ENCODE peak calls at places on chromosomes 5 and 9, in eight cellular contexts. One of them, this sample, is unnamed.

GRCh38 chr5:38557309-38557710 is 864 bp upstream of the LIFR start:
- DNase-seq in cardiac fibroblast: no peak
- DNase-seq in foreskin fibroblast: no peak
- DNase-seq in psoas muscle: peak
- DNase-seq in IMR-90: no peak
- DNase-seq in choroid plexus epithelial cell: no peak
- DNase-seq in PC-3: no peak
- DNase-seq in heart right ventricle: peak
- DNase-seq in this sample: no peak

GRCh38 chr5:132677191-132677590 is 3.4 kb downstream of the IL4 start:
- DNase-seq in cardiac fibroblast: peak
- DNase-seq in foreskin fibroblast: peak
- DNase-seq in psoas muscle: peak
- DNase-seq in IMR-90: peak
- DNase-seq in choroid plexus epithelial cell: peak
- DNase-seq in PC-3: peak
- DNase-seq in heart right ventricle: no peak
- DNase-seq in this sample: peak

GRCh38 chr9:14433841-14434511 is 120.0 kb upstream of the NFIB start:
- DNase-seq in cardiac fibroblast: peak
- DNase-seq in foreskin fibroblast: peak
- DNase-seq in psoas muscle: no peak
- DNase-seq in IMR-90: peak
- DNase-seq in choroid plexus epithelial cell: peak
- DNase-seq in PC-3: peak
- DNase-seq in heart right ventricle: peak
- DNase-seq in this sample: peak

GRCh38 chr5:156883316-156883875 is 33.3 kb downstream of the PPP1R2B start:
- DNase-seq in cardiac fibroblast: no peak
- DNase-seq in foreskin fibroblast: no peak
- DNase-seq in psoas muscle: no peak
- DNase-seq in IMR-90: no peak
- DNase-seq in choroid plexus epithelial cell: no peak
- DNase-seq in PC-3: no peak
- DNase-seq in heart right ventricle: no peak
- DNase-seq in this sample: no peak

GRCh38 chr5:170743876-170744212 is 39.7 kb upstream of the GABRP start:
- DNase-seq in cardiac fibroblast: no peak
- DNase-seq in foreskin fibroblast: no peak
- DNase-seq in psoas muscle: no peak
- DNase-seq in IMR-90: no peak
- DNase-seq in choroid plexus epithelial cell: no peak
- DNase-seq in PC-3: no peak
- DNase-seq in heart right ventricle: no peak
- DNase-seq in this sample: no peak

GRCh38 chr9:136204838-136205706 is at the start of gene LHX3:
- DNase-seq in cardiac fibroblast: peak
- DNase-seq in foreskin fibroblast: peak
- DNase-seq in psoas muscle: no peak
- DNase-seq in IMR-90: no peak
- DNase-seq in choroid plexus epithelial cell: peak
- DNase-seq in PC-3: no peak
- DNase-seq in heart right ventricle: no peak
- DNase-seq in this sample: no peak

GRCh38 chr9:69946800-69947437 is 96.7 kb upstream of the MAMDC2 start:
- DNase-seq in cardiac fibroblast: peak
- DNase-seq in foreskin fibroblast: peak
- DNase-seq in psoas muscle: no peak
- DNase-seq in IMR-90: peak
- DNase-seq in choroid plexus epithelial cell: peak
- DNase-seq in PC-3: peak
- DNase-seq in heart right ventricle: no peak
- DNase-seq in this sample: peak

GRCh38 chr5:142056831-142057696 is 44.2 kb upstream of the GNPDA1 start:
- DNase-seq in cardiac fibroblast: no peak
- DNase-seq in foreskin fibroblast: no peak
- DNase-seq in psoas muscle: no peak
- DNase-seq in IMR-90: no peak
- DNase-seq in choroid plexus epithelial cell: no peak
- DNase-seq in PC-3: peak
- DNase-seq in heart right ventricle: no peak
- DNase-seq in this sample: no peak

GRCh38 chr9:79134654-79135053 is 437.1 kb upstream of the TLE4 start:
- DNase-seq in cardiac fibroblast: peak
- DNase-seq in foreskin fibroblast: peak
- DNase-seq in psoas muscle: no peak
- DNase-seq in IMR-90: peak
- DNase-seq in choroid plexus epithelial cell: peak
- DNase-seq in PC-3: peak
- DNase-seq in heart right ventricle: no peak
- DNase-seq in this sample: no peak

GRCh38 chr5:81554647-81555046 is 160.7 kb upstream of the ACOT12 start:
- DNase-seq in cardiac fibroblast: no peak
- DNase-seq in foreskin fibroblast: no peak
- DNase-seq in psoas muscle: no peak
- DNase-seq in IMR-90: no peak
- DNase-seq in choroid plexus epithelial cell: no peak
- DNase-seq in PC-3: no peak
- DNase-seq in heart right ventricle: no peak
- DNase-seq in this sample: no peak

GRCh38 chr5:146967646-146968045 is 89.1 kb upstream of the PPP2R2B start:
- DNase-seq in cardiac fibroblast: no peak
- DNase-seq in foreskin fibroblast: no peak
- DNase-seq in psoas muscle: no peak
- DNase-seq in IMR-90: no peak
- DNase-seq in choroid plexus epithelial cell: no peak
- DNase-seq in PC-3: no peak
- DNase-seq in heart right ventricle: no peak
- DNase-seq in this sample: no peak

GRCh38 chr9:37156781-37157356 is 36.5 kb downstream of the ZCCHC7 start:
- DNase-seq in cardiac fibroblast: peak
- DNase-seq in foreskin fibroblast: peak
- DNase-seq in psoas muscle: no peak
- DNase-seq in IMR-90: peak
- DNase-seq in choroid plexus epithelial cell: peak
- DNase-seq in PC-3: peak
- DNase-seq in heart right ventricle: no peak
- DNase-seq in this sample: peak

GRCh38 chr5:160245506-160246100 is 16.3 kb downstream of the FABP6 start:
- DNase-seq in cardiac fibroblast: no peak
- DNase-seq in foreskin fibroblast: no peak
- DNase-seq in psoas muscle: no peak
- DNase-seq in IMR-90: no peak
- DNase-seq in choroid plexus epithelial cell: no peak
- DNase-seq in PC-3: no peak
- DNase-seq in heart right ventricle: no peak
- DNase-seq in this sample: no peak

GRCh38 chr9:116421006-116421538 is 266.0 kb upstream of the TRIM32 start:
- DNase-seq in cardiac fibroblast: peak
- DNase-seq in foreskin fibroblast: peak
- DNase-seq in psoas muscle: no peak
- DNase-seq in IMR-90: peak
- DNase-seq in choroid plexus epithelial cell: no peak
- DNase-seq in PC-3: no peak
- DNase-seq in heart right ventricle: no peak
- DNase-seq in this sample: peak

GRCh38 chr5:139651502-139651862 is 3.3 kb downstream of the CXXC5 start:
- DNase-seq in cardiac fibroblast: no peak
- DNase-seq in foreskin fibroblast: no peak
- DNase-seq in psoas muscle: no peak
- DNase-seq in IMR-90: no peak
- DNase-seq in choroid plexus epithelial cell: no peak
- DNase-seq in PC-3: peak
- DNase-seq in heart right ventricle: no peak
- DNase-seq in this sample: peak

GRCh38 chr5:146426853-146427618 is 20.1 kb upstream of the TCERG1 start:
- DNase-seq in cardiac fibroblast: peak
- DNase-seq in foreskin fibroblast: peak
- DNase-seq in psoas muscle: no peak
- DNase-seq in IMR-90: peak
- DNase-seq in choroid plexus epithelial cell: peak
- DNase-seq in PC-3: peak
- DNase-seq in heart right ventricle: no peak
- DNase-seq in this sample: peak

GRCh38 chr9:97954550-97954989 is 16.6 kb upstream of the HEMGN start:
- DNase-seq in cardiac fibroblast: peak
- DNase-seq in foreskin fibroblast: peak
- DNase-seq in psoas muscle: no peak
- DNase-seq in IMR-90: no peak
- DNase-seq in choroid plexus epithelial cell: peak
- DNase-seq in PC-3: peak
- DNase-seq in heart right ventricle: no peak
- DNase-seq in this sample: peak
- TF ChIP-seq CTCF in cardiac fibroblast: peak
- TF ChIP-seq CTCF in foreskin fibroblast: peak
- TF ChIP-seq CTCF in psoas muscle: peak
- TF ChIP-seq CTCF in IMR-90: peak
- TF ChIP-seq CTCF in choroid plexus epithelial cell: peak
- TF ChIP-seq CTCF in PC-3: peak
- TF ChIP-seq CTCF in heart right ventricle: peak
- TF ChIP-seq CTCF in this sample: peak

GRCh38 chr5:134568761-134569725 is 43.6 kb downstream of the JADE2 start:
- DNase-seq in cardiac fibroblast: peak
- DNase-seq in foreskin fibroblast: peak
- DNase-seq in psoas muscle: peak
- DNase-seq in IMR-90: peak
- DNase-seq in choroid plexus epithelial cell: no peak
- DNase-seq in PC-3: peak
- DNase-seq in heart right ventricle: peak
- DNase-seq in this sample: peak

GRCh38 chr5:134570365-134570758 is 44.9 kb downstream of the JADE2 start:
- DNase-seq in cardiac fibroblast: no peak
- DNase-seq in foreskin fibroblast: no peak
- DNase-seq in psoas muscle: no peak
- DNase-seq in IMR-90: no peak
- DNase-seq in choroid plexus epithelial cell: no peak
- DNase-seq in PC-3: no peak
- DNase-seq in heart right ventricle: no peak
- DNase-seq in this sample: no peak

GRCh38 chr5:134568339-134568700 is 42.9 kb downstream of the JADE2 start:
- DNase-seq in cardiac fibroblast: no peak
- DNase-seq in foreskin fibroblast: no peak
- DNase-seq in psoas muscle: no peak
- DNase-seq in IMR-90: no peak
- DNase-seq in choroid plexus epithelial cell: no peak
- DNase-seq in PC-3: no peak
- DNase-seq in heart right ventricle: no peak
- DNase-seq in this sample: no peak

GRCh38 chr5:134570886-134571285 is 45.4 kb downstream of the JADE2 start:
- DNase-seq in cardiac fibroblast: no peak
- DNase-seq in foreskin fibroblast: no peak
- DNase-seq in psoas muscle: peak
- DNase-seq in IMR-90: no peak
- DNase-seq in choroid plexus epithelial cell: no peak
- DNase-seq in PC-3: no peak
- DNase-seq in heart right ventricle: no peak
- DNase-seq in this sample: no peak

GRCh38 chr5:134569758-134570364 is 44.4 kb downstream of the JADE2 start:
- DNase-seq in cardiac fibroblast: no peak
- DNase-seq in foreskin fibroblast: peak
- DNase-seq in psoas muscle: no peak
- DNase-seq in IMR-90: no peak
- DNase-seq in choroid plexus epithelial cell: no peak
- DNase-seq in PC-3: no peak
- DNase-seq in heart right ventricle: no peak
- DNase-seq in this sample: no peak
- H3K4me3 ChIP-seq in cardiac fibroblast: no peak
- H3K4me3 ChIP-seq in foreskin fibroblast: no peak
- H3K4me3 ChIP-seq in psoas muscle: no peak
- H3K4me3 ChIP-seq in IMR-90: no peak
- H3K4me3 ChIP-seq in choroid plexus epithelial cell: no peak
- H3K4me3 ChIP-seq in PC-3: no peak
- H3K4me3 ChIP-seq in heart right ventricle: no peak
- H3K4me3 ChIP-seq in this sample: no peak

DNA sequence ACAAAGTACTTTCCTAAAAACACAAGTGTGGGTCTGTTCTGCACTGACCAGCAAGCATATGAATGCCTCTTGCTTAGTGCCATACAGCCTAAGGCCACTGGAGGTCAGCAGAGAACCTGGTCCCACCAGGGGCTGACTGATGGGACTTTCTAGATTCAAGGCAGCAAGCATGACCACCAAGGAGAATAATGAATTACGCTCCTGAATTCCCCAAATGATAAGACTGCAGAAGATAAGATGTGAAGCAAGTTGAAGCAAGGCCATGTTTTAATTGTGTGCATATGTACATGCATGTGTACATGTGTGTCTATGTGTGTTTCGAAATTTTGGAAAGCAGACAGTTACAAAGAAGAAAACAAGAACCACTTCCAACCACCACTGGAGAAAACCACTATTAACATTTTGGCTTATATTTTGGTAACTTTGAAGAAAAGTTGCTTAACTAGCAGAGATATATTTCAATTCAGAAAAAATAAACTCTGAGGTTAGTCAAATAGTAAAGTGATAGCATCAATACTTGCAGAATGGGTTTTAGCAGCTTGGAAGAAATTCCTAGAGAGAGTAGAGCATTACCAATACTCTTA is 70.5 kb downstream of the ERP44 start:
- DNase-seq in cardiac fibroblast: peak
- DNase-seq in foreskin fibroblast: peak
- DNase-seq in psoas muscle: peak
- DNase-seq in IMR-90: peak
- DNase-seq in choroid plexus epithelial cell: peak
- DNase-seq in PC-3: peak
- DNase-seq in heart right ventricle: peak
- DNase-seq in this sample: peak
- TF ChIP-seq CTCF in cardiac fibroblast: peak
- TF ChIP-seq CTCF in foreskin fibroblast: peak
- TF ChIP-seq CTCF in psoas muscle: peak
- TF ChIP-seq CTCF in IMR-90: peak
- TF ChIP-seq CTCF in choroid plexus epithelial cell: peak
- TF ChIP-seq CTCF in PC-3: peak
- TF ChIP-seq CTCF in heart right ventricle: peak
- TF ChIP-seq CTCF in this sample: peak

GRCh38 chr9:128556915-128557634 is 4.7 kb downstream of the SPTAN1 start:
- DNase-seq in cardiac fibroblast: no peak
- DNase-seq in foreskin fibroblast: no peak
- DNase-seq in psoas muscle: no peak
- DNase-seq in IMR-90: no peak
- DNase-seq in choroid plexus epithelial cell: no peak
- DNase-seq in PC-3: no peak
- DNase-seq in heart right ventricle: no peak
- DNase-seq in this sample: no peak

GRCh38 chr9:128553695-128554094 is 1.3 kb downstream of the SPTAN1 start:
- DNase-seq in cardiac fibroblast: peak
- DNase-seq in foreskin fibroblast: peak
- DNase-seq in psoas muscle: no peak
- DNase-seq in IMR-90: peak
- DNase-seq in choroid plexus epithelial cell: peak
- DNase-seq in PC-3: peak
- DNase-seq in heart right ventricle: no peak
- DNase-seq in this sample: peak

GRCh38 chr9:128554155-128554862 is 1.9 kb downstream of the SPTAN1 start:
- DNase-seq in cardiac fibroblast: peak
- DNase-seq in foreskin fibroblast: peak
- DNase-seq in psoas muscle: peak
- DNase-seq in IMR-90: peak
- DNase-seq in choroid plexus epithelial cell: peak
- DNase-seq in PC-3: peak
- DNase-seq in heart right ventricle: peak
- DNase-seq in this sample: peak

GRCh38 chr9:128556276-128556675 is 3.9 kb downstream of the SPTAN1 start:
- DNase-seq in cardiac fibroblast: no peak
- DNase-seq in foreskin fibroblast: no peak
- DNase-seq in psoas muscle: no peak
- DNase-seq in IMR-90: no peak
- DNase-seq in choroid plexus epithelial cell: no peak
- DNase-seq in PC-3: peak
- DNase-seq in heart right ventricle: no peak
- DNase-seq in this sample: no peak

GRCh38 chr9:128555180-128555721 is 2.9 kb downstream of the SPTAN1 start:
- DNase-seq in cardiac fibroblast: peak
- DNase-seq in foreskin fibroblast: peak
- DNase-seq in psoas muscle: no peak
- DNase-seq in IMR-90: peak
- DNase-seq in choroid plexus epithelial cell: peak
- DNase-seq in PC-3: peak
- DNase-seq in heart right ventricle: no peak
- DNase-seq in this sample: peak
- H3K4me3 ChIP-seq in cardiac fibroblast: peak
- H3K4me3 ChIP-seq in foreskin fibroblast: peak
- H3K4me3 ChIP-seq in psoas muscle: no peak
- H3K4me3 ChIP-seq in IMR-90: no peak
- H3K4me3 ChIP-seq in choroid plexus epithelial cell: peak
- H3K4me3 ChIP-seq in PC-3: peak
- H3K4me3 ChIP-seq in heart right ventricle: peak
- H3K4me3 ChIP-seq in this sample: no peak

This sample was measured in fibroblast of mammary gland.